ENCODE peak calls at places on chromosomes 13 and 19, in six cellular contexts. One of them, this sample, is unnamed.

GRCh38 chr19:6677924-6678689 is 8.1 kb upstream of the TNFSF14 start:
- DNase-seq in stimulated activated CD4-positive, alpha-beta T cell treated with anti-CD3 and anti-CD28 coated beads, Interleukin-12 subunit alpha, Interleukin-12 subunit beta, amount 100 ng/mL, for 48 hours: peak; percentile 86
- DNase-seq in kidney glomerular epithelial cell: no peak
- DNase-seq in epithelial cell of prostate: no peak
- DNase-seq in EL: no peak
- DNase-seq in nucleus accumbens: peak; percentile 8
- DNase-seq in this sample: peak; percentile 65

GRCh38 chr13:83880275-83881027 is 1.8 kb downstream of the SLITRK1 start:
- DNase-seq in kidney glomerular epithelial cell: no peak
- DNase-seq in epithelial cell of prostate: no peak
- DNase-seq in EL: peak; percentile 13
- DNase-seq in nucleus accumbens: no peak
- DNase-seq in stimulated activated CD4-positive, alpha-beta T cell treated with anti-CD3 and anti-CD28 coated beads, Interleukin-12 subunit alpha, Interleukin-12 subunit beta, amount 100 ng/mL, for 48 hours: no peak
- DNase-seq in this sample: no peak

GRCh38 chr13:52845334-52845761 is 3.1 kb downstream of the PCDH8 start:
- DNase-seq in stimulated activated CD4-positive, alpha-beta T cell treated with anti-CD3 and anti-CD28 coated beads, Interleukin-12 subunit alpha, Interleukin-12 subunit beta, amount 100 ng/mL, for 48 hours: no peak
- DNase-seq in EL: no peak
- DNase-seq in nucleus accumbens: no peak
- DNase-seq in kidney glomerular epithelial cell: no peak
- DNase-seq in epithelial cell of prostate: no peak
- DNase-seq in this sample: no peak

GRCh38 chr19:35756373-35757230 is at the start of gene HSPB6:
- DNase-seq in nucleus accumbens: no peak
- DNase-seq in kidney glomerular epithelial cell: no peak
- DNase-seq in epithelial cell of prostate: no peak
- DNase-seq in EL: peak; percentile 67
- DNase-seq in stimulated activated CD4-positive, alpha-beta T cell treated with anti-CD3 and anti-CD28 coated beads, Interleukin-12 subunit alpha, Interleukin-12 subunit beta, amount 100 ng/mL, for 48 hours: no peak
- DNase-seq in this sample: no peak

GRCh38 chr13:110560606-110561334 is 752 bp downstream of the RAB20 start:
- DNase-seq in kidney glomerular epithelial cell: no peak
- DNase-seq in stimulated activated CD4-positive, alpha-beta T cell treated with anti-CD3 and anti-CD28 coated beads, Interleukin-12 subunit alpha, Interleukin-12 subunit beta, amount 100 ng/mL, for 48 hours: no peak
- DNase-seq in EL: peak; percentile 51
- DNase-seq in epithelial cell of prostate: no peak
- DNase-seq in nucleus accumbens: no peak
- DNase-seq in this sample: no peak

GRCh38 chr13:27913116-27913515 is 6.7 kb upstream of the PDX1 start:
- DNase-seq in kidney glomerular epithelial cell: no peak
- DNase-seq in EL: no peak
- DNase-seq in stimulated activated CD4-positive, alpha-beta T cell treated with anti-CD3 and anti-CD28 coated beads, Interleukin-12 subunit alpha, Interleukin-12 subunit beta, amount 100 ng/mL, for 48 hours: no peak
- DNase-seq in epithelial cell of prostate: no peak
- DNase-seq in nucleus accumbens: no peak
- DNase-seq in this sample: no peak

GRCh38 chr19:33477781-33478180 is 43.8 kb downstream of the PEPD start:
- DNase-seq in nucleus accumbens: no peak
- DNase-seq in EL: no peak
- DNase-seq in stimulated activated CD4-positive, alpha-beta T cell treated with anti-CD3 and anti-CD28 coated beads, Interleukin-12 subunit alpha, Interleukin-12 subunit beta, amount 100 ng/mL, for 48 hours: no peak
- DNase-seq in kidney glomerular epithelial cell: no peak
- DNase-seq in epithelial cell of prostate: no peak
- DNase-seq in this sample: no peak

GRCh38 chr19:19278315-19278714 is 5.2 kb upstream of the TM6SF2 start:
- DNase-seq in EL: no peak
- DNase-seq in epithelial cell of prostate: no peak
- DNase-seq in nucleus accumbens: no peak
- DNase-seq in kidney glomerular epithelial cell: no peak
- DNase-seq in stimulated activated CD4-positive, alpha-beta T cell treated with anti-CD3 and anti-CD28 coated beads, Interleukin-12 subunit alpha, Interleukin-12 subunit beta, amount 100 ng/mL, for 48 hours: no peak
- DNase-seq in this sample: no peak

GRCh38 chr13:77893066-77893465 is 25.6 kb downstream of the EDNRB start:
- DNase-seq in stimulated activated CD4-positive, alpha-beta T cell treated with anti-CD3 and anti-CD28 coated beads, Interleukin-12 subunit alpha, Interleukin-12 subunit beta, amount 100 ng/mL, for 48 hours: no peak
- DNase-seq in kidney glomerular epithelial cell: no peak
- DNase-seq in epithelial cell of prostate: no peak
- DNase-seq in EL: no peak
- DNase-seq in nucleus accumbens: no peak
- DNase-seq in this sample: no peak

GRCh38 chr13:63449549-63449948 is 2033.9 kb upstream of the PCDH20 start:
- DNase-seq in EL: peak; percentile 6
- DNase-seq in epithelial cell of prostate: no peak
- DNase-seq in nucleus accumbens: no peak
- DNase-seq in kidney glomerular epithelial cell: peak; percentile 31
- DNase-seq in stimulated activated CD4-positive, alpha-beta T cell treated with anti-CD3 and anti-CD28 coated beads, Interleukin-12 subunit alpha, Interleukin-12 subunit beta, amount 100 ng/mL, for 48 hours: no peak
- DNase-seq in this sample: no peak

GRCh38 chr13:104920091-104920490 is 1615.4 kb downstream of the EFNB2 start:
- DNase-seq in epithelial cell of prostate: no peak
- DNase-seq in EL: no peak
- DNase-seq in nucleus accumbens: no peak
- DNase-seq in kidney glomerular epithelial cell: no peak
- DNase-seq in stimulated activated CD4-positive, alpha-beta T cell treated with anti-CD3 and anti-CD28 coated beads, Interleukin-12 subunit alpha, Interleukin-12 subunit beta, amount 100 ng/mL, for 48 hours: no peak
- DNase-seq in this sample: no peak

GRCh38 chr19:5002143-5002542 is 33.2 kb downstream of the KDM4B start:
- DNase-seq in kidney glomerular epithelial cell: peak; percentile 1
- DNase-seq in nucleus accumbens: no peak
- DNase-seq in EL: peak; percentile 81
- DNase-seq in epithelial cell of prostate: no peak
- DNase-seq in stimulated activated CD4-positive, alpha-beta T cell treated with anti-CD3 and anti-CD28 coated beads, Interleukin-12 subunit alpha, Interleukin-12 subunit beta, amount 100 ng/mL, for 48 hours: no peak
- DNase-seq in this sample: no peak

GRCh38 chr13:37651891-37652290 is 53.3 kb upstream of the POSTN start:
- DNase-seq in stimulated activated CD4-positive, alpha-beta T cell treated with anti-CD3 and anti-CD28 coated beads, Interleukin-12 subunit alpha, Interleukin-12 subunit beta, amount 100 ng/mL, for 48 hours: no peak
- DNase-seq in EL: peak; percentile 23
- DNase-seq in epithelial cell of prostate: no peak
- DNase-seq in kidney glomerular epithelial cell: no peak
- DNase-seq in nucleus accumbens: no peak
- DNase-seq in this sample: no peak

GRCh38 chr19:51259348-51260245 is 8.7 kb downstream of the SIGLECL1 start:
- DNase-seq in nucleus accumbens: no peak
- DNase-seq in epithelial cell of prostate: no peak
- DNase-seq in stimulated activated CD4-positive, alpha-beta T cell treated with anti-CD3 and anti-CD28 coated beads, Interleukin-12 subunit alpha, Interleukin-12 subunit beta, amount 100 ng/mL, for 48 hours: peak; percentile 42
- DNase-seq in EL: peak; percentile 31
- DNase-seq in kidney glomerular epithelial cell: peak; percentile 28
- DNase-seq in this sample: peak; percentile 42

GRCh38 chr19:57747472-57747807 is 825 bp downstream of the ZNF776 start:
- DNase-seq in kidney glomerular epithelial cell: no peak
- DNase-seq in nucleus accumbens: no peak
- DNase-seq in stimulated activated CD4-positive, alpha-beta T cell treated with anti-CD3 and anti-CD28 coated beads, Interleukin-12 subunit alpha, Interleukin-12 subunit beta, amount 100 ng/mL, for 48 hours: no peak
- DNase-seq in epithelial cell of prostate: no peak
- DNase-seq in EL: no peak
- DNase-seq in this sample: no peak

GRCh38 chr13:98274921-98275487 is 97.9 kb upstream of the RNF113B start:
- DNase-seq in kidney glomerular epithelial cell: no peak
- DNase-seq in stimulated activated CD4-positive, alpha-beta T cell treated with anti-CD3 and anti-CD28 coated beads, Interleukin-12 subunit alpha, Interleukin-12 subunit beta, amount 100 ng/mL, for 48 hours: no peak
- DNase-seq in epithelial cell of prostate: no peak
- DNase-seq in EL: peak; percentile 19
- DNase-seq in nucleus accumbens: no peak
- DNase-seq in this sample: no peak

GRCh38 chr19:35845215-35846037 is 6.9 kb downstream of the NPHS1 start:
- DNase-seq in epithelial cell of prostate: no peak
- DNase-seq in EL: no peak
- DNase-seq in nucleus accumbens: peak; percentile 52
- DNase-seq in stimulated activated CD4-positive, alpha-beta T cell treated with anti-CD3 and anti-CD28 coated beads, Interleukin-12 subunit alpha, Interleukin-12 subunit beta, amount 100 ng/mL, for 48 hours: no peak
- DNase-seq in kidney glomerular epithelial cell: no peak
- DNase-seq in this sample: no peak

GRCh38 chr19:2376784-2377519 is 16.9 kb downstream of the TMPRSS9 start:
- DNase-seq in EL: no peak
- DNase-seq in stimulated activated CD4-positive, alpha-beta T cell treated with anti-CD3 and anti-CD28 coated beads, Interleukin-12 subunit alpha, Interleukin-12 subunit beta, amount 100 ng/mL, for 48 hours: no peak
- DNase-seq in kidney glomerular epithelial cell: no peak
- DNase-seq in epithelial cell of prostate: no peak
- DNase-seq in nucleus accumbens: no peak
- DNase-seq in this sample: no peak

GRCh38 chr19:5985098-5985783 is 7.3 kb upstream of the RANBP3 start:
- DNase-seq in epithelial cell of prostate: no peak
- DNase-seq in EL: peak; percentile 65
- DNase-seq in kidney glomerular epithelial cell: peak; percentile 96
- DNase-seq in nucleus accumbens: no peak
- DNase-seq in stimulated activated CD4-positive, alpha-beta T cell treated with anti-CD3 and anti-CD28 coated beads, Interleukin-12 subunit alpha, Interleukin-12 subunit beta, amount 100 ng/mL, for 48 hours: no peak
- DNase-seq in this sample: no peak

GRCh38 chr13:99356216-99357089 is 49.3 kb upstream of the GPR183 start:
- DNase-seq in nucleus accumbens: no peak
- DNase-seq in stimulated activated CD4-positive, alpha-beta T cell treated with anti-CD3 and anti-CD28 coated beads, Interleukin-12 subunit alpha, Interleukin-12 subunit beta, amount 100 ng/mL, for 48 hours: no peak
- DNase-seq in EL: peak; percentile 24
- DNase-seq in kidney glomerular epithelial cell: peak; percentile 60
- DNase-seq in epithelial cell of prostate: no peak
- DNase-seq in this sample: no peak

GRCh38 chr13:106599875-106600797 is 32.2 kb upstream of the ARGLU1 start:
- DNase-seq in stimulated activated CD4-positive, alpha-beta T cell treated with anti-CD3 and anti-CD28 coated beads, Interleukin-12 subunit alpha, Interleukin-12 subunit beta, amount 100 ng/mL, for 48 hours: no peak
- DNase-seq in epithelial cell of prostate: no peak
- DNase-seq in EL: peak; percentile 65
- DNase-seq in kidney glomerular epithelial cell: peak; percentile 9
- DNase-seq in nucleus accumbens: no peak
- DNase-seq in this sample: no peak

GRCh38 chr19:44576843-44577565 is 36.4 kb upstream of the IGSF23 start:
- DNase-seq in kidney glomerular epithelial cell: no peak
- DNase-seq in epithelial cell of prostate: no peak
- DNase-seq in stimulated activated CD4-positive, alpha-beta T cell treated with anti-CD3 and anti-CD28 coated beads, Interleukin-12 subunit alpha, Interleukin-12 subunit beta, amount 100 ng/mL, for 48 hours: no peak
- DNase-seq in nucleus accumbens: peak; percentile 2
- DNase-seq in EL: peak; percentile 47
- DNase-seq in this sample: no peak